ENCODE peak calls at places on chromosomes 3 and 15, in six cellular contexts. U is globus pallidus; E is left cardiac atrium; N is stimulated activated CD4-positive, alpha-beta T cell treated with anti-CD3 and anti-CD28 coated beads, Interleukin-1b, Interleukin-23, amount 100 ng/mL, for 4 hours; X is lower lobe of right lung; D is HS-27A. V is an unnamed sample.
A peak's percentile ranks its signal among the peaks of the same experiment; 100 is the strongest.

GRCh38 chr15:36843822-36844221 is 256.5 kb downstream of the MEIS2 start:
- DNase-seq in D (no peak), N (no peak), U (no peak), X (no peak), E (no peak), V (no peak)

GRCh38 chr3:57557088-57557537 is 1.0 kb downstream of the PDE12 start:
- DNase-seq in N (no peak), U (no peak), E (no peak), D (no peak), X (peak; percentile 48), V (no peak)

GRCh38 chr15:29382862-29383261 is 113.2 kb upstream of the NSMCE3 start:
- DNase-seq in D (no peak), E (no peak), U (no peak), N (no peak), X (no peak), V (no peak)

GRCh38 chr3:16849240-16849639 is 35.5 kb upstream of the PLCL2 start:
- DNase-seq in X (peak; percentile 67), D (no peak), N (peak; percentile 64), U (peak; percentile 52), E (peak; percentile 77), V (peak; percentile 52)

GRCh38 chr3:124063168-124063909 is 71.4 kb upstream of the ROPN1 start:
- DNase-seq in E (no peak), X (no peak), U (no peak), N (no peak), D (no peak), V (no peak)

GRCh38 chr3:100297784-100298183 is 36.8 kb upstream of the NIT2 start:
- DNase-seq in E (no peak), U (no peak), X (no peak), D (no peak), N (no peak), V (no peak)

GRCh38 chr3:30231277-30232141 is 374.9 kb upstream of the TGFBR2 start:
- DNase-seq in D (no peak), N (no peak), E (no peak), X (no peak), U (peak; percentile 44), V (no peak)

GRCh38 chr15:68313501-68314390 is 36.2 kb downstream of the FEM1B start:
- DNase-seq in D (no peak), N (no peak), X (no peak), E (no peak), U (no peak), V (no peak)

GRCh38 chr15:59399465-59400102 is 26.9 kb upstream of the MYO1E start:
- DNase-seq in U (peak; percentile 48), N (no peak), E (no peak), X (no peak), D (no peak), V (no peak)

GRCh38 chr3:191774485-191774884 is 313.5 kb downstream of the PYDC2 start:
- DNase-seq in D (peak; percentile 93), U (no peak), N (no peak), X (no peak), E (no peak), V (no peak)

GRCh38 chr3:49316696-49317457 is 23.0 kb downstream of the USP4 start:
- DNase-seq in E (no peak), U (peak; percentile 59), N (no peak), D (no peak), X (no peak), V (no peak)

GRCh38 chr3:106068795-106069194 is 200.0 kb upstream of the CBLB start:
- DNase-seq in E (no peak), U (no peak), X (no peak), D (no peak), N (no peak), V (no peak)

GRCh38 chr3:111534701-111535100 is 7.3 kb upstream of the CD96 start:
- DNase-seq in N (no peak), E (no peak), X (no peak), D (peak; percentile 56), U (no peak), V (no peak)

GRCh38 chr3:141415959-141416358 is 47.7 kb downstream of the ZBTB38 start:
- DNase-seq in D (no peak), E (no peak), N (no peak), U (no peak), X (no peak), V (no peak)

GRCh38 chr3:19547665-19548464 is 386.2 kb downstream of the EFHB start:
- DNase-seq in E (no peak), X (no peak), D (no peak), U (no peak), N (no peak), V (no peak)

GRCh38 chr3:160392798-160393197 is 6.2 kb downstream of the IFT80 start:
- DNase-seq in X (no peak), D (no peak), E (no peak), N (no peak), U (no peak), V (no peak)

GRCh38 chr15:29795610-29796009 is 26.7 kb downstream of the TJP1 start:
- DNase-seq in E (no peak), U (no peak), N (no peak), X (no peak), D (no peak), V (no peak)

GRCh38 chr15:25739687-25740121 is 123.4 kb downstream of the ATP10A start:
- DNase-seq in E (no peak), D (no peak), X (no peak), U (no peak), N (peak; percentile 8), V (no peak)

GRCh38 chr15:39585871-39586301 is 5.0 kb downstream of the THBS1 start:
- DNase-seq in D (no peak), E (no peak), X (no peak), N (no peak), U (no peak), V (no peak)

GRCh38 chr3:42720126-42720525 is 17.5 kb upstream of the HHATL start:
- DNase-seq in X (no peak), D (no peak), N (no peak), E (no peak), U (no peak), V (no peak)

GRCh38 chr3:128348805-128349531 is 117.7 kb downstream of the DNAJB8 start:
- DNase-seq in E (no peak), X (peak; percentile 29), D (no peak), U (no peak), N (no peak), V (no peak)

GRCh38 chr3:52769786-52770445 is 824 bp downstream of the NEK4 start:
- DNase-seq in N (no peak), E (no peak), U (no peak), X (no peak), D (no peak), V (no peak)

GRCh38 chr3:31934018-31934417 is 47.0 kb downstream of the OSBPL10 start:
- DNase-seq in D (no peak), X (no peak), U (no peak), E (no peak), N (no peak), V (no peak)

GRCh38 chr15:41698779-41699178 is 38.6 kb downstream of the MGA start:
- DNase-seq in X (no peak), U (no peak), D (no peak), N (no peak), E (no peak), V (no peak)

GRCh38 chr3:61927332-61927731 is 366.0 kb downstream of the PTPRG start:
- DNase-seq in E (peak; percentile 84), N (no peak), D (no peak), U (peak; percentile 51), X (no peak), V (peak; percentile 89)

GRCh38 chr15:27903405-27903804 is 195.7 kb downstream of the OCA2 start:
- DNase-seq in N (no peak), D (no peak), U (no peak), E (no peak), X (no peak), V (no peak)

GRCh38 chr3:14602804-14603644 is 48.5 kb upstream of the CCDC174 start:
- DNase-seq in U (no peak), N (no peak), D (no peak), X (no peak), E (no peak), V (no peak)

GRCh38 chr3:61638721-61639120 is 77.3 kb downstream of the PTPRG start:
- DNase-seq in E (no peak), D (no peak), U (no peak), N (no peak), X (no peak), V (no peak)

V was measured in Right ventricle myocardium superior.